ENCODE peak calls at places on chromosome X, in four cellular contexts. U is fibroblast of lung, O is GM23248, F is neuronal stem cell. J is an unnamed sample. For H3K4me1, the result is how much of the 10 kb centered on the place peaks cover.

GRCh38 chrX:24002167-24002566 is 24.8 kb downstream of the KLHL15 start:
- DNase-seq in U (no peak), O (no peak), F (no peak), J (no peak)

GRCh38 chrX:49166914-49167739 is 4.6 kb downstream of the MAGIX start:
- DNase-seq in U (peak), O (peak), F (no peak), J (peak)

GRCh38 chrX:119495734-119496520 is 27.7 kb downstream of the SLC25A5 start:
- DNase-seq in U (no peak), O (no peak), F (no peak), J (no peak)

GRCh38 chrX:10011991-10012390 is 44.8 kb downstream of the CLDN34 start:
- DNase-seq in U (no peak), O (no peak), F (no peak), J (no peak)

GRCh38 chrX:41688835-41689234 is at the start of gene GPR34:
- DNase-seq in U (no peak), O (no peak), F (no peak), J (no peak)

GRCh38 chrX:105098812-105099211 is 121.7 kb downstream of the TEX13A start:
- DNase-seq in U (no peak), O (no peak), F (no peak), J (no peak)

GRCh38 chrX:9770319-9770718 is 4.7 kb upstream of the GPR143 start:
- DNase-seq in U (no peak), O (no peak), F (no peak), J (no peak)

GRCh38 chrX:8042304-8042703 is 115.1 kb upstream of the PNPLA4 start:
- DNase-seq in U (no peak), O (no peak), F (no peak), J (no peak)

GRCh38 chrX:79138658-79139241 is 5.7 kb upstream of the GPR174 start:
- DNase-seq in U (no peak), O (no peak), F (no peak), J (no peak)

GRCh38 chrX:68387786-68388185 is 45.5 kb downstream of the OPHN1 start:
- DNase-seq in U (no peak), O (no peak), F (no peak), J (no peak)

GRCh38 chrX:120727503-120727902 is 97.6 kb upstream of the C1GALT1C1 start:
- DNase-seq in U (no peak), O (no peak), F (no peak), J (no peak)

GRCh38 chrX:153762636-153763173 is 1.3 kb upstream of the PLXNB3 start:
- DNase-seq in U (no peak), O (no peak), F (no peak), J (no peak)

GRCh38 chrX:153763989-153764755 is at the start of gene PLXNB3:
- DNase-seq in U (peak), O (peak), F (peak), J (peak)

GRCh38 chrX:153764786-153765137 is 713 bp downstream of the PLXNB3 start:
- DNase-seq in U (no peak), O (no peak), F (no peak), J (no peak)

GRCh38 chrX:153761863-153762262 is 2.2 kb upstream of the PLXNB3 start:
- DNase-seq in U (no peak), O (no peak), F (no peak), J (no peak)

GRCh38 chrX:153763298-153763932 is 634 bp upstream of the PLXNB3 start:
- DNase-seq in U (no peak), O (no peak), F (no peak), J (no peak)
- H3K4me2 ChIP-seq in U (no peak), O (no peak), F (no peak), J (no peak)

DNA sequence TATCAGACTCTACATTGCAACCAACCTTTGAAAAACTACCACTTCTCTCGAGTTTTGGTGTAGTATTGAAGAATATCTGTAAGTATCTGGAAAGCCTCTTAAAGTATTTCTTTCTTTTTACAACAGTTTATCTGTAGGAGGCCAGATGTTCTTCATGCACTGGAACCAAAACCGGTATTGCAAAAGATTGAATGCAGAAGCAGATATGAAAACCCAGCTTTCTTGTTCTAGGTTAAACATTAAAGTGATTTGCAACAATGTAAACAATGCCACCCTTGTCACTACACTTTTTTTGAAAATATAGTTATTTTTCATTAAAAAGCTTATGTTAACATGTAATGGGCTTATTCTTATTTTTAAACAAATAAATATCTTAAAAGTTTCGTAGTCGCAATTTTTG is 27.2 kb downstream of the PLS3 start:
- DNase-seq in U (peak), O (no peak), F (no peak), J (no peak)
- H3K4me1 ChIP-seq in U (under half), O (under half), F (under half), J (under half)

GRCh38 chrX:130523460-130524394 is 121.9 kb downstream of the RBMX2 start:
- DNase-seq in U (peak), O (no peak), F (peak), J (no peak)
- H2AFZ ChIP-seq in U (peak), O (no peak), F (peak), J (peak)

DNA sequence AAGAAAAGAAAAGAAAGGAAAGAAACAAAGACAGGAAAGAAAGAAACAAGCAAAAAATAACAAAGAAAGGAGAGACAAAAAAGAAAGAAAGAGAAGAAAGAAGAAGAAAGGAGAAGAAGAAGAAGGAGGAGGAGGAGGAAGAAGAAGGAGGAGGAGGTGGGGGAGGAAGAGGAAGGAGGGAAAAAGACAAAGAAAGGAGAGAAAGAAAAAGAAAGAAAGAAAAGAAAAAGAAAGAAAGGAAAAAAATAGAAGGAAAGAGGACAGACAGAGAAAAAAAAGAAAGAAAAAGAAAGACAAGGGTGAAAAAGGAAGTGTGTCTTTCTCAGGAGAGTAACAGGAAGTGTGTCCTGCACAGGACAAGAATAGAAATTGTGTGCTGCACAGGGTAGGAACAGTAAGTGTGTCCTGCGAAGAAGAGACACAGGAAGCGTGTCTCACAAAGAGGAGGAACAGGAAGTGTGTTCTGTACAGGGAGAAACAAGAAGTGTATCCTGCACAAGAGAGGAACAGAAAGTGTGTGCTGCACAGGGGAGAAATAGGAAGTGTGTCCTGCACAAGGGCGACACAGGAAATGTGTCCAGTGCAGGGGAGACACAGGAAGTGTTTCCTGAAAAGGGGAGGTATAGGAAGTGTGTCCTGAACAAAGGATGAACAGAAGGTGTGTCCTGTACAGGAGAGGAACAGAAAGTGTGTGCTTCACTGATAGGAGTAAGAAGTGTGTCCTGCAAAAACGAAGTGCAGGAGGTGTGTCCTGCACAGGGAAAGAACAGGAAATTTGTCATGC is 101.2 kb downstream of the ARSF start:
- DNase-seq in U (no peak), O (no peak), F (no peak), J (no peak)
- H3K4me2 ChIP-seq in U (no peak), O (no peak), F (no peak), J (no peak)